ENCODE peak calls at places on chromosomes 2 and 18, in seven cellular contexts. O, E, U, X, F, Z and D are unnamed samples.

GRCh38 chr18:66196805-66197204 is 407.1 kb downstream of the CDH19 start:
- DNase-seq in F (no peak), X (peak), U (no peak), E (no peak), O (no peak), Z (no peak), D (no peak)

GRCh38 chr2:69915050-69915945 is at the start of gene MXD1:
- DNase-seq in X (peak), E (peak), U (peak), F (peak), O (peak), Z (peak), D (peak)

GRCh38 chr2:190545082-190545481 is 10.6 kb upstream of the NEMP2 start:
- DNase-seq in E (no peak), U (no peak), F (no peak), O (no peak), Z (no peak), X (no peak), D (no peak)

GRCh38 chr2:70668432-70668831 is 99.6 kb downstream of the ADD2 start:
- DNase-seq in E (no peak), Z (no peak), F (no peak), X (no peak), O (no peak), U (peak), D (no peak)

GRCh38 chr2:239337877-239338484 is 62.8 kb downstream of the HDAC4 start:
- DNase-seq in U (no peak), O (no peak), X (no peak), F (no peak), Z (peak), E (no peak), D (no peak)

GRCh38 chr18:57780318-57781127 is 22.6 kb downstream of the ATP8B1 start:
- DNase-seq in O (peak), E (peak), F (no peak), Z (peak), U (no peak), X (no peak), D (no peak)

GRCh38 chr2:149364839-149365238 is 34.5 kb downstream of the LYPD6 start:
- DNase-seq in U (no peak), F (no peak), Z (no peak), O (no peak), E (no peak), X (no peak), D (no peak)

GRCh38 chr2:241833101-241833937 is 24.3 kb downstream of the NEU4 start:
- DNase-seq in X (no peak), E (peak), O (peak), F (no peak), U (no peak), Z (no peak), D (no peak)

GRCh38 chr2:109123586-109124201 is 5.3 kb upstream of the SH3RF3 start:
- DNase-seq in E (no peak), U (no peak), O (no peak), F (no peak), X (no peak), Z (no peak), D (no peak)

GRCh38 chr2:71933467-71934319 is 214.0 kb downstream of the CYP26B1 start:
- DNase-seq in U (peak), O (peak), F (no peak), Z (no peak), E (peak), X (no peak), D (peak)

GRCh38 chr2:223933098-223933800 is 11.9 kb downstream of the WDFY1 start:
- DNase-seq in F (no peak), E (no peak), X (no peak), U (no peak), Z (no peak), O (no peak), D (no peak)

GRCh38 chr2:79219383-79219988 is 59.9 kb upstream of the REG3A start:
- DNase-seq in Z (peak), O (peak), F (no peak), U (no peak), E (peak), X (peak), D (peak)

GRCh38 chr2:20471148-20471547 is 24.3 kb downstream of the RHOB start:
- DNase-seq in X (no peak), F (no peak), U (no peak), O (no peak), E (no peak), Z (no peak), D (no peak)